ENCODE peak calls at places on chromosomes 7 and 10, in five cellular contexts. One of them, this sample, is unnamed.

GRCh38 chr7:87944547-87944946 is 10.5 kb downstream of the ADAM22 start:
- DNase-seq in fibroblast of mammary gland: no peak
- DNase-seq in left ventricle myocardium inferior: no peak
- DNase-seq in SJSA1: no peak
- DNase-seq in stimulated activated CD8-positive, alpha-beta memory T cell treated with anti-CD3 and anti-CD28 coated beads, Interleukin-12 subunit alpha, Interleukin-12 subunit beta, amount 100 ng/mL, for 1 hour: no peak
- DNase-seq in this sample: no peak

GRCh38 chr10:127576011-127576410 is 26.9 kb downstream of the NPS start:
- DNase-seq in fibroblast of mammary gland: no peak
- DNase-seq in left ventricle myocardium inferior: no peak
- DNase-seq in SJSA1: no peak
- DNase-seq in stimulated activated CD8-positive, alpha-beta memory T cell treated with anti-CD3 and anti-CD28 coated beads, Interleukin-12 subunit alpha, Interleukin-12 subunit beta, amount 100 ng/mL, for 1 hour: no peak
- DNase-seq in this sample: no peak

GRCh38 chr7:143305423-143306070 is 10.4 kb upstream of the CLCN1 start:
- DNase-seq in fibroblast of mammary gland: peak; percentile 57
- DNase-seq in left ventricle myocardium inferior: peak; percentile 79
- DNase-seq in SJSA1: no peak
- DNase-seq in stimulated activated CD8-positive, alpha-beta memory T cell treated with anti-CD3 and anti-CD28 coated beads, Interleukin-12 subunit alpha, Interleukin-12 subunit beta, amount 100 ng/mL, for 1 hour: peak; percentile 56
- DNase-seq in this sample: peak; percentile 75

GRCh38 chr7:44257618-44258422 is 57.0 kb downstream of the YKT6 start:
- DNase-seq in fibroblast of mammary gland: peak; percentile 93
- DNase-seq in left ventricle myocardium inferior: peak; percentile 78
- DNase-seq in SJSA1: peak; percentile 89
- DNase-seq in stimulated activated CD8-positive, alpha-beta memory T cell treated with anti-CD3 and anti-CD28 coated beads, Interleukin-12 subunit alpha, Interleukin-12 subunit beta, amount 100 ng/mL, for 1 hour: peak; percentile 34
- DNase-seq in this sample: peak; percentile 85

GRCh38 chr7:2109936-2110585 is 122.7 kb downstream of the MAD1L1 start:
- DNase-seq in fibroblast of mammary gland: peak; percentile 98
- DNase-seq in left ventricle myocardium inferior: no peak
- DNase-seq in SJSA1: peak; percentile 84
- DNase-seq in stimulated activated CD8-positive, alpha-beta memory T cell treated with anti-CD3 and anti-CD28 coated beads, Interleukin-12 subunit alpha, Interleukin-12 subunit beta, amount 100 ng/mL, for 1 hour: no peak
- DNase-seq in this sample: peak; percentile 54

GRCh38 chr7:6256709-6257535 is 15.5 kb downstream of the CYTH3 start:
- DNase-seq in fibroblast of mammary gland: peak; percentile 96
- DNase-seq in left ventricle myocardium inferior: peak; percentile 73
- DNase-seq in SJSA1: peak; percentile 62
- DNase-seq in stimulated activated CD8-positive, alpha-beta memory T cell treated with anti-CD3 and anti-CD28 coated beads, Interleukin-12 subunit alpha, Interleukin-12 subunit beta, amount 100 ng/mL, for 1 hour: no peak
- DNase-seq in this sample: peak; percentile 57

GRCh38 chr10:44995581-44995913 is 5.2 kb upstream of the ZNF22 start:
- DNase-seq in fibroblast of mammary gland: no peak
- DNase-seq in left ventricle myocardium inferior: no peak
- DNase-seq in SJSA1: no peak
- DNase-seq in stimulated activated CD8-positive, alpha-beta memory T cell treated with anti-CD3 and anti-CD28 coated beads, Interleukin-12 subunit alpha, Interleukin-12 subunit beta, amount 100 ng/mL, for 1 hour: no peak
- DNase-seq in this sample: no peak

GRCh38 chr7:135480966-135481599 is 28.8 kb downstream of the CNOT4 start:
- DNase-seq in fibroblast of mammary gland: no peak
- DNase-seq in left ventricle myocardium inferior: no peak
- DNase-seq in SJSA1: no peak
- DNase-seq in stimulated activated CD8-positive, alpha-beta memory T cell treated with anti-CD3 and anti-CD28 coated beads, Interleukin-12 subunit alpha, Interleukin-12 subunit beta, amount 100 ng/mL, for 1 hour: no peak
- DNase-seq in this sample: no peak

GRCh38 chr10:70956029-70956759 is 67.8 kb upstream of the PCBD1 start:
- DNase-seq in fibroblast of mammary gland: no peak
- DNase-seq in left ventricle myocardium inferior: no peak
- DNase-seq in SJSA1: no peak
- DNase-seq in stimulated activated CD8-positive, alpha-beta memory T cell treated with anti-CD3 and anti-CD28 coated beads, Interleukin-12 subunit alpha, Interleukin-12 subunit beta, amount 100 ng/mL, for 1 hour: no peak
- DNase-seq in this sample: no peak

GRCh38 chr7:107810626-107811025 is 7.6 kb upstream of the SLC26A3 start:
- DNase-seq in fibroblast of mammary gland: no peak
- DNase-seq in left ventricle myocardium inferior: no peak
- DNase-seq in SJSA1: no peak
- DNase-seq in stimulated activated CD8-positive, alpha-beta memory T cell treated with anti-CD3 and anti-CD28 coated beads, Interleukin-12 subunit alpha, Interleukin-12 subunit beta, amount 100 ng/mL, for 1 hour: no peak
- DNase-seq in this sample: no peak

GRCh38 chr7:34675749-34676374 is 17.8 kb downstream of the NPSR1 start:
- DNase-seq in fibroblast of mammary gland: peak; percentile 3
- DNase-seq in left ventricle myocardium inferior: no peak
- DNase-seq in SJSA1: no peak
- DNase-seq in stimulated activated CD8-positive, alpha-beta memory T cell treated with anti-CD3 and anti-CD28 coated beads, Interleukin-12 subunit alpha, Interleukin-12 subunit beta, amount 100 ng/mL, for 1 hour: no peak
- DNase-seq in this sample: no peak

GRCh38 chr10:71143610-71144009 is 68.8 kb upstream of the UNC5B start:
- DNase-seq in fibroblast of mammary gland: no peak
- DNase-seq in left ventricle myocardium inferior: no peak
- DNase-seq in SJSA1: no peak
- DNase-seq in stimulated activated CD8-positive, alpha-beta memory T cell treated with anti-CD3 and anti-CD28 coated beads, Interleukin-12 subunit alpha, Interleukin-12 subunit beta, amount 100 ng/mL, for 1 hour: no peak
- DNase-seq in this sample: no peak

GRCh38 chr7:22302951-22303423 is 54.0 kb downstream of the RAPGEF5 start:
- DNase-seq in fibroblast of mammary gland: peak; percentile 22
- DNase-seq in left ventricle myocardium inferior: no peak
- DNase-seq in SJSA1: no peak
- DNase-seq in stimulated activated CD8-positive, alpha-beta memory T cell treated with anti-CD3 and anti-CD28 coated beads, Interleukin-12 subunit alpha, Interleukin-12 subunit beta, amount 100 ng/mL, for 1 hour: no peak
- DNase-seq in this sample: no peak

GRCh38 chr7:147188485-147188884 is 1071.9 kb downstream of the CNTNAP2 start:
- DNase-seq in fibroblast of mammary gland: no peak
- DNase-seq in left ventricle myocardium inferior: no peak
- DNase-seq in SJSA1: no peak
- DNase-seq in stimulated activated CD8-positive, alpha-beta memory T cell treated with anti-CD3 and anti-CD28 coated beads, Interleukin-12 subunit alpha, Interleukin-12 subunit beta, amount 100 ng/mL, for 1 hour: no peak
- DNase-seq in this sample: no peak

GRCh38 chr7:82312646-82313045 is 130.9 kb downstream of the CACNA2D1 start:
- DNase-seq in fibroblast of mammary gland: no peak
- DNase-seq in left ventricle myocardium inferior: no peak
- DNase-seq in SJSA1: no peak
- DNase-seq in stimulated activated CD8-positive, alpha-beta memory T cell treated with anti-CD3 and anti-CD28 coated beads, Interleukin-12 subunit alpha, Interleukin-12 subunit beta, amount 100 ng/mL, for 1 hour: no peak
- DNase-seq in this sample: no peak

GRCh38 chr10:72126184-72126871 is 38.0 kb upstream of the SPOCK2 start:
- DNase-seq in fibroblast of mammary gland: peak; percentile 78
- DNase-seq in left ventricle myocardium inferior: no peak
- DNase-seq in SJSA1: no peak
- DNase-seq in stimulated activated CD8-positive, alpha-beta memory T cell treated with anti-CD3 and anti-CD28 coated beads, Interleukin-12 subunit alpha, Interleukin-12 subunit beta, amount 100 ng/mL, for 1 hour: no peak
- DNase-seq in this sample: no peak

GRCh38 chr7:124898523-124898922 is 31.1 kb downstream of the POT1 start:
- DNase-seq in fibroblast of mammary gland: no peak
- DNase-seq in left ventricle myocardium inferior: no peak
- DNase-seq in SJSA1: no peak
- DNase-seq in stimulated activated CD8-positive, alpha-beta memory T cell treated with anti-CD3 and anti-CD28 coated beads, Interleukin-12 subunit alpha, Interleukin-12 subunit beta, amount 100 ng/mL, for 1 hour: no peak
- DNase-seq in this sample: no peak